ENCODE peak calls at places on chromosomes 16 and 17, in nine cellular contexts. G is IMR-90, V is uterus, T is upper lobe of left lung, R is testis, K is gastrocnemius medialis, D is heart left ventricle, L is transverse colon, C is prostate gland. Y is an unnamed sample. For H3K4me1, the result is how much of the 10 kb centered on the place peaks cover.

GRCh38 chr17:61245706-61246135 is 153.9 kb upstream of the TBX2 start:
- DNase-seq in G (no peak), V (no peak), T (no peak), R (no peak), K (no peak), D (no peak), L (no peak), C (no peak), Y (no peak)

GRCh38 chr17:80877095-80877828 is 114.4 kb upstream of the CHMP6 start:
- DNase-seq in G (no peak), V (no peak), T (no peak), R (no peak), K (no peak), D (no peak), L (peak), C (no peak), Y (peak)

GRCh38 chr16:24850289-24850931 is 4.6 kb downstream of the SLC5A11 start:
- DNase-seq in G (peak), V (no peak), T (no peak), R (no peak), K (no peak), D (no peak), L (no peak), C (no peak), Y (no peak)

GRCh38 chr16:66300037-66300436 is 66.5 kb upstream of the CDH5 start:
- DNase-seq in G (no peak), V (no peak), T (no peak), R (no peak), K (no peak), D (no peak), L (no peak), C (no peak), Y (peak)

GRCh38 chr16:15682105-15682570 is 32.1 kb downstream of the NDE1 start:
- DNase-seq in G (peak), V (no peak), T (no peak), R (peak), K (no peak), D (no peak), L (peak), C (no peak), Y (no peak)

GRCh38 chr17:59829217-59830006 is 63.3 kb downstream of the TUBD1 start:
- DNase-seq in G (peak), V (peak), T (no peak), R (no peak), K (no peak), D (no peak), L (no peak), C (no peak), Y (no peak)

GRCh38 chr17:79843917-79844815 is 4.9 kb upstream of the CBX4 start:
- DNase-seq in G (peak), V (no peak), T (peak), R (peak), K (no peak), D (peak), L (peak), C (no peak), Y (no peak)

GRCh38 chr17:17551361-17551760 is 40.1 kb downstream of the PEMT start:
- DNase-seq in G (no peak), V (peak), T (peak), R (peak), K (no peak), D (peak), L (no peak), C (no peak), Y (no peak)

GRCh38 chr17:32266389-32267269 is 997 bp downstream of the RHBDL3 start:
- DNase-seq in G (no peak), V (no peak), T (peak), R (no peak), K (no peak), D (no peak), L (no peak), C (no peak), Y (no peak)

GRCh38 chr16:89613101-89613953 is at the start of gene DPEP1:
- DNase-seq in G (no peak), V (no peak), T (peak), R (no peak), K (no peak), D (no peak), L (no peak), C (no peak), Y (no peak)

GRCh38 chr16:12775689-12776236 is 27.9 kb downstream of the CPPED1 start:
- DNase-seq in G (no peak), V (no peak), T (no peak), R (peak), K (no peak), D (no peak), L (no peak), C (no peak), Y (no peak)

GRCh38 chr17:79627766-79628690 is 17.2 kb upstream of the RBFOX3 start:
- DNase-seq in G (no peak), V (peak), T (no peak), R (peak), K (no peak), D (peak), L (no peak), C (no peak), Y (peak)

GRCh38 chr16:86959182-86959651 is 358.0 kb downstream of the C16orf95 start:
- DNase-seq in G (no peak), V (no peak), T (no peak), R (no peak), K (no peak), D (no peak), L (no peak), C (no peak), Y (no peak)

GRCh38 chr17:65527381-65527780 is 34.1 kb downstream of the AXIN2 start:
- DNase-seq in G (no peak), V (no peak), T (no peak), R (no peak), K (no peak), D (no peak), L (no peak), C (no peak), Y (no peak)

GRCh38 chr17:29495011-29495410 is 71.8 kb downstream of the ABHD15 start:
- DNase-seq in G (peak), V (no peak), T (no peak), R (no peak), K (no peak), D (no peak), L (no peak), C (no peak), Y (no peak)

GRCh38 chr17:49224198-49224996 is 6.2 kb downstream of the PHOSPHO1 start:
- DNase-seq in G (no peak), V (no peak), T (peak), R (peak), K (no peak), D (no peak), L (peak), C (peak), Y (no peak)

GRCh38 chr17:32523827-32524552 is 37.2 kb downstream of the CDK5R1 start:
- DNase-seq in G (no peak), V (no peak), T (no peak), R (no peak), K (no peak), D (no peak), L (no peak), C (no peak), Y (no peak)

GRCh38 chr17:20009052-20009301 is 182 bp upstream of the SPECC1 start:
- DNase-seq in G (no peak), V (no peak), T (no peak), R (no peak), K (no peak), D (no peak), L (no peak), C (no peak), Y (no peak)

GRCh38 chr17:41909088-41909487 is 9.7 kb downstream of the ACLY start:
- DNase-seq in G (no peak), V (no peak), T (peak), R (no peak), K (no peak), D (no peak), L (no peak), C (no peak), Y (no peak)

GRCh38 chr17:48052956-48053757 is 5.0 kb downstream of the NFE2L1 start:
- DNase-seq in G (peak), V (peak), T (no peak), R (peak), K (peak), D (peak), L (peak), C (peak), Y (no peak)

GRCh38 chr16:89070590-89070989 is 23.1 kb upstream of the ACSF3 start:
- DNase-seq in G (no peak), V (no peak), T (peak), R (no peak), K (no peak), D (no peak), L (no peak), C (no peak), Y (no peak)

GRCh38 chr16:10581507-10581906 is 1.1 kb upstream of the EMP2 start:
- DNase-seq in G (peak), V (no peak), T (no peak), R (no peak), K (no peak), D (no peak), L (no peak), C (no peak), Y (no peak)

GRCh38 chr16:22670551-22670970 is 143.4 kb upstream of the HS3ST2 start:
- DNase-seq in G (no peak), V (no peak), T (no peak), R (peak), K (peak), D (no peak), L (no peak), C (no peak), Y (peak)

GRCh38 chr17:75825748-75826370 is 18.3 kb downstream of the UNC13D start:
- DNase-seq in G (no peak), V (no peak), T (no peak), R (no peak), K (no peak), D (no peak), L (no peak), C (no peak), Y (no peak)

GRCh38 chr16:85463228-85463611 is 149.9 kb upstream of the GSE1 start:
- DNase-seq in G (no peak), V (no peak), T (no peak), R (peak), K (no peak), D (no peak), L (no peak), C (no peak), Y (no peak)
- H3K4me1 ChIP-seq in G (under half), V (under half), T (under half), R (half or more), K (under half), D (under half), L (half or more), C (under half), Y (half or more)

GRCh38 chr17:45228985-45229517 is 7.4 kb downstream of the FMNL1 start:
- DNase-seq in G (peak), V (peak), T (peak), R (peak), K (peak), D (peak), L (peak), C (no peak), Y (peak)
- TF ChIP-seq POLR2A in G (peak), V (peak), T (no peak), R (no peak), K (peak), D (no peak), L (no peak), C (no peak), Y (peak)

GRCh38 chr17:73933871-73934270 is 269.6 kb upstream of the RPL38 start:
- DNase-seq in G (no peak), V (no peak), T (no peak), R (no peak), K (no peak), D (no peak), L (no peak), C (no peak), Y (no peak)
- TF ChIP-seq CTCF in G (no peak), V (no peak), T (no peak), R (no peak), K (no peak), D (no peak), L (no peak), C (no peak), Y (no peak)

DNA sequence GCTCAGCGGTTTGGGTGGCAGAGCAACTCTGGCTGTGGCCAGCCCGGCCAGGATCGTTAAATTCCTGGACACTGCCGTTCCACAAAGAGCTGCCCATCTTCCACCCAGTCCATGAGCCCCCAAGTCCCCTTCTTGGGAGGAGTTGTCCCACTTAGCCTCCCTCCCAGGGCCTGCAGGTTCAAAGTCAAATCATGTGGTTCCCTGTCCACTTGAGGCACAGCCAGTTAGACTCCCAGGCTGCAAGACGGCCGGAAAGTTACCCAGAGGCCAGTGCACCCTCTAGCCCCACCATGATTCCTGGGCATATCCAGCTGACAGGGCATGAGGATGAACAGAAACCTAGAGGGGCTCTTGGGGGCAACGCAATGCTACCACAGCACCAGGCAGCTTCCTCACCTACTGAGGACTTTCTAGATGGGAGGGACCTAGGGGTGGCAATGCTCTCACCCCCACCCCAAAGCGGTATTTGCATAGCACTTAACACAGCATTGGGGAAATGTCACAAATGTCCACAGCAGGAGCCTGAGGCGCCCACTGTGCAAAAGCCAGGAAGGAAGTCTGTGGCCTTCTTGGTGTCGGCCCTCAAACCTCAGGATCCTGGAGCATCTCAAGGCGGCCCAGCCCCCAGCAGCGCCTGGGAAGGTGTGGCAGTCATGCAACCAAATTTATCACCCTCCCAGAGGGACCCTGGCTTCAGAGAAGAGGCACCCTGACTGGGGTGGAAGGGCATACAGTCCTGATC is 45.4 kb downstream of the WNT3 start:
- DNase-seq in G (no peak), V (no peak), T (no peak), R (no peak), K (no peak), D (no peak), L (no peak), C (no peak), Y (no peak)
- H3K4me1 ChIP-seq in G (under half), V (under half), T (under half), R (under half), K (under half), D (under half), L (under half), C (under half), Y (under half)

GRCh38 chr16:4249546-4249945 is 7.7 kb upstream of the SRL start:
- DNase-seq in G (no peak), V (no peak), T (no peak), R (no peak), K (no peak), D (no peak), L (no peak), C (no peak), Y (no peak)

GRCh38 chr16:4257646-4258556 is 14.9 kb downstream of the TFAP4 start:
- DNase-seq in G (no peak), V (no peak), T (peak), R (peak), K (no peak), D (peak), L (no peak), C (no peak), Y (no peak)

GRCh38 chr16:4253394-4254150 is 11.7 kb upstream of the SRL start:
- DNase-seq in G (peak), V (peak), T (peak), R (peak), K (peak), D (peak), L (peak), C (peak), Y (peak)
- TF ChIP-seq POLR2A in G (peak), V (peak), T (no peak), R (peak), K (peak), D (peak), L (peak), C (peak), Y (no peak)

GRCh38 chr16:84963046-84963445 is 48.3 kb downstream of the ZDHHC7 start:
- DNase-seq in G (no peak), V (no peak), T (no peak), R (no peak), K (no peak), D (no peak), L (no peak), C (no peak), Y (no peak)

GRCh38 chr16:84959784-84960417 is 51.4 kb downstream of the ZDHHC7 start:
- DNase-seq in G (no peak), V (no peak), T (no peak), R (no peak), K (no peak), D (no peak), L (no peak), C (no peak), Y (no peak)

GRCh38 chr16:84959045-84959576 is 52.2 kb downstream of the ZDHHC7 start:
- DNase-seq in G (no peak), V (no peak), T (no peak), R (no peak), K (no peak), D (no peak), L (no peak), C (no peak), Y (no peak)

GRCh38 chr16:84957792-84958191 is 53.5 kb downstream of the ZDHHC7 start:
- DNase-seq in G (no peak), V (no peak), T (no peak), R (no peak), K (no peak), D (no peak), L (no peak), C (no peak), Y (no peak)

GRCh38 chr16:84960942-84961341 is 50.4 kb downstream of the ZDHHC7 start:
- DNase-seq in G (no peak), V (no peak), T (no peak), R (no peak), K (no peak), D (no peak), L (no peak), C (no peak), Y (no peak)
- TF ChIP-seq CTCF in G (no peak), V (no peak), T (no peak), R (no peak), K (no peak), D (no peak), L (no peak), C (no peak), Y (no peak)